ENCODE peak calls at places on chromosome 21, in nine cellular contexts. G, E, U, O, B, L, K, C and A are unnamed samples.

GRCh38 chr21:33854604-33855003 is 61.0 kb downstream of the ATP5PO start:
- DNase-seq in B (no peak), C (no peak), O (no peak), K (peak), U (peak), E (no peak), G (no peak), L (no peak), A (no peak)

GRCh38 chr21:45380566-45380965 is 24.4 kb upstream of the COL18A1 start:
- DNase-seq in L (no peak), K (no peak), B (no peak), U (no peak), O (no peak), C (no peak), E (no peak), G (peak), A (no peak)

GRCh38 chr21:43020771-43021170 is 46.4 kb downstream of the PKNOX1 start:
- DNase-seq in O (no peak), B (no peak), K (no peak), G (no peak), L (no peak), E (no peak), U (no peak), C (no peak), A (no peak)

GRCh38 chr21:39180429-39181019 is 2.7 kb downstream of the PSMG1 start:
- DNase-seq in B (no peak), L (no peak), U (peak), K (no peak), E (no peak), G (no peak), O (no peak), C (no peak), A (no peak)

GRCh38 chr21:32328595-32328994 is 29.9 kb downstream of the MRAP start:
- DNase-seq in B (peak), G (no peak), K (no peak), U (no peak), L (no peak), C (no peak), O (no peak), E (no peak), A (no peak)

GRCh38 chr21:42161957-42162681 is 56.8 kb upstream of the ABCG1 start:
- DNase-seq in U (no peak), L (no peak), E (no peak), C (no peak), O (no peak), K (no peak), G (no peak), B (no peak), A (no peak)

GRCh38 chr21:43913928-43914327 is 48.9 kb downstream of the AGPAT3 start:
- DNase-seq in E (no peak), O (no peak), L (no peak), K (no peak), G (no peak), C (no peak), B (peak), U (no peak), A (no peak)

GRCh38 chr21:14968821-14969220 is 96.0 kb downstream of the NRIP1 start:
- DNase-seq in G (no peak), C (no peak), U (no peak), B (peak), E (no peak), O (no peak), K (no peak), L (no peak), A (no peak)

GRCh38 chr21:33069994-33070811 is at the start of gene OLIG1:
- DNase-seq in K (peak), L (no peak), C (peak), E (no peak), G (peak), U (peak), B (peak), O (peak), A (peak)

GRCh38 chr21:29218749-29219148 is 80.0 kb upstream of the BACH1 start:
- DNase-seq in G (no peak), B (no peak), E (no peak), U (no peak), K (no peak), C (no peak), O (no peak), L (no peak), A (no peak)

GRCh38 chr21:41438425-41439113 is 12.5 kb downstream of the MX1 start:
- DNase-seq in L (no peak), B (no peak), U (no peak), C (no peak), E (no peak), K (no peak), O (no peak), G (no peak), A (no peak)

GRCh38 chr21:15243356-15243755 is 178.6 kb upstream of the NRIP1 start:
- DNase-seq in E (no peak), K (no peak), B (no peak), G (no peak), C (no peak), L (no peak), U (no peak), O (no peak), A (no peak)